ENCODE peak calls at places on chromosome 22, in seven cellular contexts. One of them, this sample, is unnamed.

GRCh38 chr22:19689408-19689807 is 24.9 kb upstream of the SEPTIN5 start:
- DNase-seq in A549: no peak
- DNase-seq in hepatocyte: no peak
- DNase-seq in kidney: no peak
- DNase-seq in AG09309: no peak
- DNase-seq in heart left ventricle: no peak
- DNase-seq in stomach: no peak
- DNase-seq in this sample: peak; percentile 84

GRCh38 chr22:36532466-36532865 is 3.5 kb upstream of the EIF3D start:
- DNase-seq in heart left ventricle: no peak
- DNase-seq in A549: no peak
- DNase-seq in AG09309: no peak
- DNase-seq in hepatocyte: no peak
- DNase-seq in stomach: no peak
- DNase-seq in kidney: no peak
- DNase-seq in this sample: no peak

GRCh38 chr22:30922151-30922611 is 46.4 kb downstream of the MORC2 start:
- DNase-seq in stomach: peak; percentile 55
- DNase-seq in heart left ventricle: peak; percentile 65
- DNase-seq in kidney: peak; percentile 93
- DNase-seq in A549: no peak
- DNase-seq in AG09309: no peak
- DNase-seq in hepatocyte: no peak
- DNase-seq in this sample: no peak

GRCh38 chr22:27896251-27896650 is 22.8 kb downstream of the PITPNB start:
- DNase-seq in A549: no peak
- DNase-seq in stomach: no peak
- DNase-seq in hepatocyte: no peak
- DNase-seq in AG09309: no peak
- DNase-seq in heart left ventricle: no peak
- DNase-seq in kidney: no peak
- DNase-seq in this sample: no peak

GRCh38 chr22:43289551-43289963 is 53.6 kb downstream of the SCUBE1 start:
- DNase-seq in A549: no peak
- DNase-seq in stomach: no peak
- DNase-seq in AG09309: no peak
- DNase-seq in kidney: no peak
- DNase-seq in hepatocyte: no peak
- DNase-seq in heart left ventricle: peak; percentile 44
- DNase-seq in this sample: no peak

GRCh38 chr22:24950272-24950902 is 2.1 kb upstream of the KIAA1671 start:
- DNase-seq in kidney: no peak
- DNase-seq in A549: no peak
- DNase-seq in hepatocyte: no peak
- DNase-seq in heart left ventricle: no peak
- DNase-seq in stomach: no peak
- DNase-seq in AG09309: no peak
- DNase-seq in this sample: no peak

GRCh38 chr22:40215266-40215665 is 37.5 kb downstream of the TNRC6B start:
- DNase-seq in AG09309: no peak
- DNase-seq in stomach: peak; percentile 28
- DNase-seq in A549: no peak
- DNase-seq in heart left ventricle: peak; percentile 61
- DNase-seq in hepatocyte: no peak
- DNase-seq in kidney: no peak
- DNase-seq in this sample: no peak

GRCh38 chr22:17566776-17567175 is 3.5 kb downstream of the SLC25A18 start:
- DNase-seq in stomach: no peak
- DNase-seq in hepatocyte: no peak
- DNase-seq in kidney: peak; percentile 22
- DNase-seq in AG09309: no peak
- DNase-seq in A549: no peak
- DNase-seq in heart left ventricle: no peak
- DNase-seq in this sample: no peak

GRCh38 chr22:32745251-32745995 is 56.1 kb upstream of the TIMP3 start:
- DNase-seq in kidney: no peak
- DNase-seq in A549: no peak
- DNase-seq in heart left ventricle: peak; percentile 83
- DNase-seq in hepatocyte: peak; percentile 77
- DNase-seq in AG09309: peak; percentile 11
- DNase-seq in stomach: no peak
- DNase-seq in this sample: no peak

GRCh38 chr22:28936200-28936599 is 52.8 kb downstream of the ZNRF3 start:
- DNase-seq in A549: no peak
- DNase-seq in heart left ventricle: no peak
- DNase-seq in AG09309: no peak
- DNase-seq in hepatocyte: no peak
- DNase-seq in kidney: no peak
- DNase-seq in stomach: no peak
- DNase-seq in this sample: no peak

GRCh38 chr22:40006641-40007040 is 11.9 kb downstream of the FAM83F start:
- DNase-seq in A549: no peak
- DNase-seq in hepatocyte: no peak
- DNase-seq in kidney: peak; percentile 49
- DNase-seq in AG09309: no peak
- DNase-seq in heart left ventricle: no peak
- DNase-seq in stomach: no peak
- DNase-seq in this sample: no peak

GRCh38 chr22:33328789-33329296 is 270.7 kb upstream of the SYN3 start:
- DNase-seq in AG09309: no peak
- DNase-seq in hepatocyte: peak; percentile 37
- DNase-seq in kidney: no peak
- DNase-seq in heart left ventricle: no peak
- DNase-seq in A549: peak; percentile 47
- DNase-seq in stomach: no peak
- DNase-seq in this sample: no peak

GRCh38 chr22:22786301-22787115 is 101.1 kb upstream of the IGLL5 start:
- DNase-seq in AG09309: no peak
- DNase-seq in kidney: no peak
- DNase-seq in A549: no peak
- DNase-seq in heart left ventricle: no peak
- DNase-seq in hepatocyte: peak; percentile 73
- DNase-seq in stomach: no peak
- DNase-seq in this sample: no peak
- TF ChIP-seq CTCF in AG09309: no peak
- TF ChIP-seq CTCF in kidney: no peak
- TF ChIP-seq CTCF in A549: no peak
- TF ChIP-seq CTCF in heart left ventricle: no peak
- TF ChIP-seq CTCF in hepatocyte: no peak
- TF ChIP-seq CTCF in stomach: no peak
- TF ChIP-seq CTCF in this sample: no peak

GRCh38 chr22:23538502-23538860 is 41.6 kb downstream of the IGLL1 start:
- DNase-seq in kidney: peak; percentile 39
- DNase-seq in AG09309: no peak
- DNase-seq in heart left ventricle: no peak
- DNase-seq in stomach: no peak
- DNase-seq in A549: no peak
- DNase-seq in hepatocyte: no peak
- DNase-seq in this sample: no peak
- TF ChIP-seq CTCF in kidney: no peak
- TF ChIP-seq CTCF in AG09309: no peak
- TF ChIP-seq CTCF in heart left ventricle: no peak
- TF ChIP-seq CTCF in stomach: no peak
- TF ChIP-seq CTCF in A549: no peak
- TF ChIP-seq CTCF in hepatocyte: no peak
- TF ChIP-seq CTCF in this sample: no peak

GRCh38 chr22:50012201-50013181 is at the start of gene IL17REL:
- DNase-seq in stomach: peak; percentile 55
- DNase-seq in AG09309: no peak
- DNase-seq in kidney: no peak
- DNase-seq in A549: no peak
- DNase-seq in heart left ventricle: no peak
- DNase-seq in hepatocyte: peak; percentile 50
- DNase-seq in this sample: peak; percentile 78
- TF ChIP-seq CTCF in stomach: no peak
- TF ChIP-seq CTCF in AG09309: peak; percentile 37
- TF ChIP-seq CTCF in kidney: no peak
- TF ChIP-seq CTCF in A549: no peak
- TF ChIP-seq CTCF in heart left ventricle: peak; percentile 9
- TF ChIP-seq CTCF in hepatocyte: peak; percentile 23
- TF ChIP-seq CTCF in this sample: peak; percentile 66

GRCh38 chr22:44347098-44347497 is 34.3 kb upstream of the SHISAL1 start:
- DNase-seq in kidney: no peak
- DNase-seq in heart left ventricle: no peak
- DNase-seq in stomach: no peak
- DNase-seq in AG09309: no peak
- DNase-seq in hepatocyte: no peak
- DNase-seq in A549: no peak
- DNase-seq in this sample: no peak

GRCh38 chr22:44351037-44351436 is 38.3 kb upstream of the SHISAL1 start:
- DNase-seq in AG09309: no peak
- DNase-seq in heart left ventricle: no peak
- DNase-seq in hepatocyte: no peak
- DNase-seq in kidney: no peak
- DNase-seq in A549: no peak
- DNase-seq in stomach: no peak
- DNase-seq in this sample: no peak

GRCh38 chr22:44351685-44352377 is 39.1 kb upstream of the SHISAL1 start:
- DNase-seq in stomach: no peak
- DNase-seq in heart left ventricle: no peak
- DNase-seq in hepatocyte: peak; percentile 82
- DNase-seq in kidney: peak; percentile 53
- DNase-seq in A549: peak; percentile 38
- DNase-seq in AG09309: peak; percentile 80
- DNase-seq in this sample: no peak

GRCh38 chr22:44347549-44347948 is 34.8 kb upstream of the SHISAL1 start:
- DNase-seq in AG09309: no peak
- DNase-seq in kidney: no peak
- DNase-seq in A549: no peak
- DNase-seq in stomach: no peak
- DNase-seq in heart left ventricle: no peak
- DNase-seq in hepatocyte: no peak
- DNase-seq in this sample: no peak

DNA sequence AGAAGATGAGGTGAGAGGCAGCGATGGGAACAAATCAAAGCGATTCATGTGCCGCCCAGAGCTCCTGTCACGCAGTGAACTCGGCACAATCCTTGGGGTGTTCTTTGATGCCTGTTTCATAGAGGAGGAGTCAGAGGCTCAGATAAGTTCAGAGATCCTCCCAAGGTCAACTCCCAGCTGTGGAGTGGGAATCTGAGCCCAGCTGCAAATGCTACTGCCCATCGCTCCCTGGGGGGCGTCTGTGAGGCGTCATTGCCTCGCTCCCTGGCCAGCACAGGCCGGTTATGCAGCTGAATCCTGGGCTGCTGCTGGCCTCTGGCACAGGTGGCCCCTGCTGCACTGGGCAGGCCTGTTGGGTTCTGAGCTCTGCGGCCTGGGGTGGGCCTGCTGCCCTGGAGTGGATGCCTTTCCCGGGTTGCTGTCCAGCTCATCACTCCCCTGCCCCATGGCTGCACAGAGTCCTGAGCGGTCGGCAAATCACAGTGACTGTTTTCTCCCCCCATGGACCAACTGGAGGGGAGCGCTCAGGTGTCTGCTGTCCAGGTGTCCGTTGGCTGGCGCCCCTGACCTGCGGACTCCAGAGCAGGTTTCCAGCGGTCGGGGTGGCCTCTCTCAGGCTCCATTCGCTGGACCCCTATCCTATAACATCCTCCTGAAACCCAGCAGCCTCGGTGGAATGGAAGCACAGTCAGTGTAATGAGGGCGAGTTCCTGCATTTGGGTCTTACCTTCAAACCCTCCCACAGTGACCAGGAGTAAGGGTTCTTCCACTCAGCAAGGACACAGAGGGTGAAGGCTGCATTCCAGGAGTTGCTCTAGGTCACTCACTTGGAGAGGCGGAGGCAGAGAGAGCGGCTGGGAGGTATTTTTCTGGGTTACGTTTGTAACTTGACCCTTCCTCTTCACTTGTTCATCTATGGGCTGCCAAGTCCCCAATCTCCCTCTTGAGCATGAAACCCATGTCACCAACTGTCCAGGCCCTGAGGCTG is 36.5 kb upstream of the SHISAL1 start:
- DNase-seq in AG09309: no peak
- DNase-seq in stomach: no peak
- DNase-seq in A549: no peak
- DNase-seq in kidney: no peak
- DNase-seq in heart left ventricle: no peak
- DNase-seq in hepatocyte: no peak
- DNase-seq in this sample: no peak
- TF ChIP-seq CTCF in AG09309: no peak
- TF ChIP-seq CTCF in stomach: no peak
- TF ChIP-seq CTCF in A549: no peak
- TF ChIP-seq CTCF in kidney: no peak
- TF ChIP-seq CTCF in heart left ventricle: no peak
- TF ChIP-seq CTCF in hepatocyte: no peak
- TF ChIP-seq CTCF in this sample: peak; percentile 29

GRCh38 chr22:41596776-41597634 is 7.4 kb upstream of the PMM1 start:
- DNase-seq in hepatocyte: peak; percentile 69
- DNase-seq in AG09309: no peak
- DNase-seq in A549: peak; percentile 60
- DNase-seq in kidney: peak; percentile 78
- DNase-seq in heart left ventricle: peak; percentile 76
- DNase-seq in stomach: peak; percentile 82
- DNase-seq in this sample: peak; percentile 88
- TF ChIP-seq CTCF in hepatocyte: peak; percentile 64
- TF ChIP-seq CTCF in AG09309: peak; percentile 85
- TF ChIP-seq CTCF in A549: peak; percentile 68
- TF ChIP-seq CTCF in kidney: peak; percentile 87
- TF ChIP-seq CTCF in heart left ventricle: peak; percentile 71
- TF ChIP-seq CTCF in stomach: no peak
- TF ChIP-seq CTCF in this sample: peak; percentile 83

DNA sequence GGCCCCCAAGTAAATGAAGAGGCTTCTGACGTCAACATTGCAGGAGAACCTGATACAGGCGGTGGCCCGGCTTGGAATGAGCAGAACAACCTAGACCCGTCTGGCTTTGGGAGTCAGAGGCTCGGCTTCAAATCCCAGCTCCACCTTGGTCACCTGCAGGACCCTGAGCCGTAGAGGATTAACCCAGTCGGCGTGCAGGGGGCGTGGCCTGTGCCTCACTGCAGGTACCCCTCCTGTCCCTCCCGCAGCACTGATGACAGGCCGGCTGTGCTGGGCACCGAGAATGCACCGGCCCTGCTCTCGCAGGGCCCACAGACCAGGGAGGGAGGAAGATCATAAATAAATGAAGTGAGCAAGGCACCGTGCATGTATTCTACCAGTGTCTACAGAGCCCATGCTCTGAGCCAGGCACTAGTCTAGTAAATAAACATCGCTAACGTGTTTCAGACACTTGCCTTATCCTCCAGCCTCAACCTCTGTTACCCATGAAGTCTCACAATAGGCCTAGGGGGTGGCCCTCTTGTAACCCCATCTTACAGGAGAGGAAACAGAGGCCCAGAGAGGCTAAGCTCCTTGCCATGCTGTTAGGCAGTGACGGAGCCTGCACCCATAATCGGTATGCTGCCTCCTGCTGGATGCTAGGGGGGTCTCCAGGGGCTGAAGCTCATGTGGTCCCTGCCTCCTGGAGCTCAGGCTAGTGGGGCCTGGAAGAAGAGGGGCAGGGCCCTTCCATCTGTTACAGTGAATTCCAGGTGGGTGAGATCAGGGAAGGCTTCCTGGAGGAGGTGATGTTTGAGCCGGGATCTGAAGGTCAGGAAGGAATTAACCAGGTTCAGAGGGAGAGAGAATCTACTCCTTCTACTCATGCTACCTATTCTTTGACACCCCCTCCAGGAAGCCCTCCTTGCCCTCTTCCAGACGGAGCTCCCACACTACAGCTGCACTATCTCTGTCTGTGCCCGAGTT is 53.4 kb downstream of the RTL6 start:
- DNase-seq in heart left ventricle: no peak
- DNase-seq in A549: no peak
- DNase-seq in AG09309: no peak
- DNase-seq in hepatocyte: no peak
- DNase-seq in kidney: peak; percentile 48
- DNase-seq in stomach: no peak
- DNase-seq in this sample: no peak
- TF ChIP-seq CTCF in heart left ventricle: no peak
- TF ChIP-seq CTCF in A549: no peak
- TF ChIP-seq CTCF in AG09309: peak; percentile 1
- TF ChIP-seq CTCF in hepatocyte: peak; percentile 10
- TF ChIP-seq CTCF in kidney: no peak
- TF ChIP-seq CTCF in stomach: no peak
- TF ChIP-seq CTCF in this sample: peak; percentile 41

This sample was measured in chondrocyte.